ENCODE peak calls at places on chromosomes 3 and 15, in five cellular contexts. G is HuH-7, E is activated T-cell treated with anti-CD3 and anti-CD28 coated beads for 1 hour, B is H54, Q is NCI-H1694 treated with DMSO at 0.1 percent for 48 hours. L is an unnamed sample.

GRCh38 chr3:31432897-31433678 is 99.6 kb upstream of the STT3B start:
- DNase-seq in E (no peak), G (no peak), B (no peak), Q (no peak), L (no peak)

GRCh38 chr3:154885016-154885415 is 195.1 kb upstream of the MME start:
- DNase-seq in Q (no peak), B (no peak), G (no peak), E (no peak), L (no peak)

GRCh38 chr3:151912041-151912440 is 38.6 kb downstream of the SUCNR1 start:
- DNase-seq in B (no peak), E (no peak), G (no peak), Q (no peak), L (no peak)

GRCh38 chr15:85840079-85840801 is 45.5 kb upstream of the KLHL25 start:
- DNase-seq in Q (peak), E (peak), B (peak), G (peak), L (peak)

GRCh38 chr3:68819361-68819760 is 113.0 kb downstream of the TAFA4 start:
- DNase-seq in G (no peak), Q (no peak), B (no peak), E (no peak), L (no peak)

GRCh38 chr3:126342211-126342610 is 15.0 kb downstream of the KLF15 start:
- DNase-seq in B (no peak), G (no peak), Q (no peak), E (no peak), L (no peak)

GRCh38 chr15:33915571-33916407 is 52.5 kb upstream of the CHRM5 start:
- DNase-seq in E (no peak), G (no peak), Q (no peak), B (no peak), L (no peak)

GRCh38 chr3:157920804-157921203 is 185.4 kb downstream of the SHOX2 start:
- DNase-seq in Q (peak), B (no peak), E (no peak), G (no peak), L (peak)

GRCh38 chr3:116087431-116087830 is 357.9 kb downstream of the LSAMP start:
- DNase-seq in E (no peak), B (no peak), Q (peak), G (no peak), L (no peak)

GRCh38 chr3:80663426-80663825 is 895.6 kb upstream of the ROBO1 start:
- DNase-seq in G (no peak), Q (no peak), B (no peak), E (no peak), L (no peak)

GRCh38 chr3:195015021-195015420 is 255.9 kb downstream of the XXYLT1 start:
- DNase-seq in B (no peak), Q (no peak), E (no peak), G (no peak), L (no peak)

GRCh38 chr3:114092151-114093000 is 35.8 kb downstream of the QTRT2 start:
- DNase-seq in G (no peak), B (no peak), Q (no peak), E (no peak), L (no peak)

GRCh38 chr3:60917136-60917535 is 334.1 kb downstream of the FHIT start:
- DNase-seq in Q (no peak), E (no peak), G (no peak), B (no peak), L (peak)

GRCh38 chr3:115040673-115041286 is 106.3 kb downstream of the ZBTB20 start:
- DNase-seq in G (peak), Q (peak), B (peak), E (peak), L (peak)

GRCh38 chr3:151171145-151171544 is 31.9 kb downstream of the GPR171 start:
- DNase-seq in B (no peak), G (no peak), Q (no peak), E (no peak), L (no peak)

GRCh38 chr3:116453676-116454346 is 8.5 kb upstream of the LSAMP start:
- DNase-seq in E (no peak), Q (peak), B (no peak), G (no peak), L (peak)

GRCh38 chr15:92283813-92284212 is 109.9 kb upstream of the ST8SIA2 start:
- DNase-seq in Q (no peak), E (no peak), G (no peak), B (no peak), L (no peak)

GRCh38 chr15:73573572-73573971 is 59.6 kb downstream of the NPTN start:
- DNase-seq in G (no peak), E (no peak), B (no peak), Q (no peak), L (no peak)

GRCh38 chr15:70566989-70567388 is 196.4 kb downstream of the UACA start:
- DNase-seq in B (no peak), G (no peak), Q (no peak), E (no peak), L (no peak)

GRCh38 chr3:53495091-53495517 is 693 bp downstream of the CACNA1D start:
- DNase-seq in Q (no peak), E (no peak), B (no peak), G (no peak), L (no peak)

GRCh38 chr3:10000686-10001085 is 14.0 kb upstream of the EMC3 start:
- DNase-seq in E (no peak), Q (no peak), B (no peak), G (no peak), L (no peak)

GRCh38 chr15:81118361-81118760 is 15.7 kb upstream of the CFAP161 start:
- DNase-seq in Q (no peak), B (no peak), G (no peak), E (no peak), L (no peak)